ENCODE peak calls at places on chromosomes 3 and 15, in five cellular contexts. F, S, H, X and C are unnamed samples.

GRCh38 chr3:108021533-108021932 is 69.3 kb downstream of the CD47 start:
- DNase-seq in F (no peak), S (no peak), H (no peak), X (no peak), C (no peak)

GRCh38 chr15:66178531-66178910 is 75.0 kb downstream of the MEGF11 start:
- DNase-seq in F (no peak), S (no peak), H (no peak), X (no peak), C (no peak)

GRCh38 chr15:73873889-73874511 is 636 bp downstream of the TBC1D21 start:
- DNase-seq in F (no peak), S (peak), H (no peak), X (peak), C (no peak)

GRCh38 chr15:46703352-46703861 is 1013.9 kb upstream of the SEMA6D start:
- DNase-seq in F (no peak), S (no peak), H (no peak), X (no peak), C (no peak)

GRCh38 chr15:101121511-101122090 is 130.2 kb downstream of the CHSY1 start:
- DNase-seq in F (no peak), S (peak), H (no peak), X (peak), C (no peak)

GRCh38 chr3:151404316-151404715 is 19.8 kb upstream of the P2RY12 start:
- DNase-seq in F (no peak), S (peak), H (no peak), X (no peak), C (peak)

GRCh38 chr3:45644467-45645201 is 44.6 kb upstream of the SACM1L start:
- DNase-seq in F (no peak), S (peak), H (no peak), X (peak), C (no peak)

GRCh38 chr15:90598053-90598577 is 68.4 kb downstream of the CRTC3 start:
- DNase-seq in F (peak), S (no peak), H (peak), X (no peak), C (no peak)

GRCh38 chr3:138947303-138948121 is 495 bp downstream of the FOXL2NB start:
- DNase-seq in F (no peak), S (no peak), H (no peak), X (no peak), C (no peak)

GRCh38 chr3:6929918-6930317 is 69.0 kb downstream of the GRM7 start:
- DNase-seq in F (no peak), S (no peak), H (no peak), X (no peak), C (no peak)

GRCh38 chr3:171867976-171868375 is 24.8 kb downstream of the TMEM212 start:
- DNase-seq in F (no peak), S (no peak), H (no peak), X (no peak), C (no peak)

GRCh38 chr15:27769652-27770051 is 329.5 kb downstream of the OCA2 start:
- DNase-seq in F (no peak), S (no peak), H (no peak), X (no peak), C (no peak)

GRCh38 chr15:47244361-47244760 is 472.9 kb upstream of the SEMA6D start:
- DNase-seq in F (no peak), S (no peak), H (no peak), X (no peak), C (no peak)

GRCh38 chr3:19232566-19232965 is 84.3 kb downstream of the KCNH8 start:
- DNase-seq in F (no peak), S (no peak), H (no peak), X (no peak), C (no peak)

GRCh38 chr3:62119139-62119538 is 254.2 kb downstream of the FEZF2 start:
- DNase-seq in F (no peak), S (no peak), H (no peak), X (no peak), C (no peak)

GRCh38 chr3:189099031-189099471 is 72.7 kb upstream of the TPRG1 start:
- DNase-seq in F (no peak), S (peak), H (no peak), X (no peak), C (no peak)

GRCh38 chr15:45385568-45385967 is 7.2 kb upstream of the GATM start:
- DNase-seq in F (no peak), S (no peak), H (no peak), X (no peak), C (no peak)

GRCh38 chr15:92025717-92026270 is 172.3 kb downstream of the SLCO3A1 start:
- DNase-seq in F (no peak), S (no peak), H (no peak), X (no peak), C (no peak)

GRCh38 chr3:73609655-73610054 is 15.1 kb downstream of the PDZRN3 start:
- DNase-seq in F (no peak), S (no peak), H (no peak), X (no peak), C (no peak)

GRCh38 chr3:187370051-187370450 is 1.9 kb downstream of the RTP4 start:
- DNase-seq in F (no peak), S (no peak), H (no peak), X (no peak), C (no peak)

GRCh38 chr15:61530769-61531168 is 301.7 kb upstream of the RORA start:
- DNase-seq in F (no peak), S (peak), H (no peak), X (no peak), C (no peak)

GRCh38 chr3:115194461-115194860 is 47.4 kb upstream of the ZBTB20 start:
- DNase-seq in F (no peak), S (peak), H (no peak), X (peak), C (no peak)

GRCh38 chr3:193780810-193781472 is 187.9 kb downstream of the OPA1 start:
- DNase-seq in F (no peak), S (peak), H (peak), X (peak), C (peak)

GRCh38 chr3:31425401-31425800 is 107.3 kb upstream of the STT3B start:
- DNase-seq in F (no peak), S (no peak), H (no peak), X (no peak), C (no peak)

GRCh38 chr3:58193682-58194407 is 16.9 kb downstream of the DNASE1L3 start:
- DNase-seq in F (no peak), S (no peak), H (no peak), X (no peak), C (no peak)

GRCh38 chr3:46656778-46657556 is 36.5 kb downstream of the ALS2CL start:
- DNase-seq in F (no peak), S (no peak), H (no peak), X (no peak), C (peak)

GRCh38 chr3:115800489-115801080 is 177.3 kb downstream of the GAP43 start:
- DNase-seq in F (no peak), S (peak), H (no peak), X (peak), C (no peak)

GRCh38 chr3:43338295-43338694 is 52.0 kb downstream of the SNRK start:
- DNase-seq in F (no peak), S (peak), H (no peak), X (no peak), C (no peak)
- H3K4me3 ChIP-seq in F (no peak), S (no peak), H (no peak), X (no peak), C (no peak)

DNA sequence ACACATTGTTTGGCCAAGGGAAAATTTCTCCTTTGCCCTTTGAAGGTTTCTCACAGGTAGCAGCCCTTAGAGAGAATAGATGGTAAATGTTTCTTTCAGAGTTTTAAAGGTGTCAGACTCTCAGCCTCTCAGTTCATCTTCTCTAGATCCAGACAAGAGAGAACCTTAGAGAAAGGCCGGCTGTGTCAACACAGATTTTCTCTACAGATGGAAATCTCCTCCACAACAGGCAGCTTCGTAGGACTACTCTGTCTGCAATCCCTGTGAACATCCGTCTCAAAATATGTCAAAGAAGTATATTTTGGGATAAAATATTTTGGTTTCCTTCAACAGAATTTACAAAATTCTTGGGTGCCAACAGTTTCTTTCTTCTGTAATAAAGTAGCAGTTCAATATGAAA is 282.1 kb upstream of the POU1F1 start:
- DNase-seq in F (no peak), S (no peak), H (no peak), X (no peak), C (no peak)
- H3K4me3 ChIP-seq in F (no peak), S (no peak), H (no peak), X (no peak), C (no peak)

GRCh38 chr15:62758952-62759349 is 283.6 kb upstream of the TPM1 start:
- DNase-seq in F (no peak), S (no peak), H (no peak), X (no peak), C (no peak)

GRCh38 chr15:62756326-62756994 is 286.1 kb upstream of the TPM1 start:
- DNase-seq in F (no peak), S (no peak), H (peak), X (no peak), C (no peak)

GRCh38 chr15:62757535-62757934 is 285.0 kb upstream of the TPM1 start:
- DNase-seq in F (no peak), S (no peak), H (no peak), X (no peak), C (no peak)

GRCh38 chr15:62756995-62757360 is 285.6 kb upstream of the TPM1 start:
- DNase-seq in F (no peak), S (no peak), H (no peak), X (no peak), C (no peak)

DNA sequence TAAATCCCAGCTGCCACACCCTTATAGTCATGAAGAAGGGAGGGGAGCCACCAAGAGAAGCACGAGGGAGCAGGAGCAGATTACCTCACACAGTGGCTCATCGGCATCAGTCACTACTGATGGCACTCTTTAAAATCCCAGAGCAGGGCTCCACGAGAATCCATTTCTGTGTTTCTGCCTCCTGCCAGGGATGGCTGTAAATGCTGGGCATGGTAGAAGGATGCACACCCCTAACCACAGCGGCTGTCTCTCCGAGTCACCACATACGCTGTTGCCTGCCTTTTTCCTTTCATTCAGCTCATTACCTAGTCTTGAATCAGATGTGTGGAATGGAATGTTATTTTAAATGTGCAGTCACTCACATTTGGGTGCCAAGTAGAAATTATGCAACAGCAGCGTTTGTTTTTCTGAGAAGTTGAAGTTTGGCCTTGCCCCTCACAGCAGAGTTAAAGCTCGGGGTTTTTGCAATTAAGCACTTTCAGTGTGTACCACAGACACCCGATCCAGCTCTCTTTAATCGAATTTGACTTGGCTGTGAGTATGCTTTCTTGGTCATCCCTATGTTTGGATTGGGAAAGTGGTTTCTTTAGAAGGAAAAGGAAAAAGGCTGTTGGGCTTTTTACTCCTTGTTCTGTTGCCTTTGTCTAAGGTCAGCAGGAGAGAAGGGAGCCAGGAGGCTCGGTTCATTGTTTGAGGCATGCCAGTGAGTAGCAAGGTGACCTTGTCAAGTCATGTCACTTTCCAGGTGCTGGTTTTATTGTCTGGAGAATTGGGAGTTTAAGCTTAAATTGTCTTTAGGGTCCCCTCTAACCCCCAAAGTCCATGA is 284.2 kb upstream of the TPM1 start:
- DNase-seq in F (no peak), S (peak), H (no peak), X (peak), C (no peak)
- H3K4me3 ChIP-seq in F (no peak), S (no peak), H (peak), X (no peak), C (no peak)

GRCh38 chr3:184562875-184563568 is 1.4 kb downstream of the EPHB3 start:
- DNase-seq in F (no peak), S (no peak), H (no peak), X (no peak), C (no peak)
- H3K4me3 ChIP-seq in F (peak), S (peak), H (peak), X (no peak), C (peak)

DNA sequence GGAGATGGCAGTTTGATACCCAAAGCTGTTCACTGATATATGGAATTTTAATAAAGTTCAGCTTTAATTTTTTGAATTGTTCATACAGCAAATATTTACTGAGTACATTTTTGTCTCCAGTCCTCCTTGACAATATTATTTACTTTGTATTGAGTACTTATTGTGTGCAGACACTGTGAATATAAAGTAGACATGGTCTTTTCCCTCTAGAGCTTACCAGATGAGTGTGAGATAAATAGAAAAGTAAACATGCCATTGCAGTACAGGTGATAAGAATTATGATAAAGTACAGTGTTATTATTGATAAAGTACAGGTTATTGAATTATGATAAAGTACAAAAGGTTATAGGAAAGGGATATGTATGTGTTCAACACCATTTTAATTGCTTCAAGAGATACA is 2.1 kb downstream of the UBA5 start:
- DNase-seq in F (no peak), S (no peak), H (no peak), X (no peak), C (no peak)
- H3K4me3 ChIP-seq in F (peak), S (peak), H (no peak), X (no peak), C (peak)

GRCh38 chr3:123586131-123586530 is 1.3 kb upstream of the HACD2 start:
- DNase-seq in F (no peak), S (peak), H (no peak), X (peak), C (peak)

GRCh38 chr3:123584988-123585937 is at the start of gene HACD2:
- DNase-seq in F (peak), S (peak), H (peak), X (peak), C (peak)

GRCh38 chr3:123584284-123584987 is 417 bp downstream of the HACD2 start:
- DNase-seq in F (no peak), S (no peak), H (no peak), X (no peak), C (no peak)

GRCh38 chr3:123586966-123587365 is 2.1 kb upstream of the HACD2 start:
- DNase-seq in F (no peak), S (no peak), H (no peak), X (peak), C (no peak)

DNA sequence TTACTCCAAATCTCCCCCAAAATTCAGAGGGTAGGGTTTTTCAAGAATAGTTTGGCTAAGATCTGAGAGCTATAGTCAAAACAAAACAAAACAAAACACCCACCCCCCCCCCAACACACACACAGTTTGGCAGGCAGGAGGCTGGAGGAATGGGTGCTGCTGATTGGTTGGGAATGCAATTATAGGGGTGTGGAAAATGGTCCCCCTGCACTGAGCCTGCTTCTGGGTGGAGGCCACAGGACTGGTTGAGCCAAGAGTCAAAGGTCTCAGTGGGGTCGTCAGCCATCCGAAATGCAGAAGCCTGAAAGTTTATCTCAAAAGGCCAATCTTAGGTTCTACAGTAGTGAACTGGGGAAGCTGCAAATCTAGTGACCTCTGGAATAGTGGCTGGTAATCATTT is 2.5 kb upstream of the HACD2 start:
- DNase-seq in F (no peak), S (no peak), H (no peak), X (no peak), C (no peak)
- H3K4me3 ChIP-seq in F (no peak), S (no peak), H (no peak), X (no peak), C (no peak)

DNA sequence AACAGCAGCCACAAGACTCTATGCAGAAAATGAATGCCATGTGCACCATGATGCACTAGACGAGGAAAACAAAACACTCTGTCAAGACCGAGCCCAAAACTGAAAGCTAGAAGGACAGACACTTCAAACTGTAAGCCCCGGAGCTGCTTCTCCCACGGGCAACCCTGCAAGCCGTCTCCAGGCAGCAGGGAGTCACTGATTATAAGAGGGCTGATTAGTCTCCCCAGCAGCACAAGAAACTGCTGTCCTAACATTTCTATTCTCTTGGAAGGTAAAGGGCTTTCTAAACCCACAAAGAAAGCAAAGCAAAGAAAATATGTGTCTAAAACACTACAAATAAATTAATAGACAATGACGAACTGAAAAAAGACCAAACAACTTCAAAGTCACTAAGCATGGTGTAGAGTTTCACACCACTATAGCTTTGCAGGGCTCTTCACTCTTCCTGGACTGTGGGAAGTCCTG is 15.5 kb downstream of the TBC1D2B start:
- DNase-seq in F (no peak), S (peak), H (no peak), X (peak), C (no peak)
- H3K4me3 ChIP-seq in F (peak), S (peak), H (no peak), X (peak), C (peak)